ENCODE peak calls at places on chromosome 19, in six cellular contexts. One of them, this sample, is unnamed. For H3K4me1 and H3K9me3, the result is how much of the 10 kb centered on the place peaks cover.

GRCh38 chr19:2457394-2458037 is 757 bp upstream of the LMNB2 start:
- DNase-seq in ovary: no peak
- DNase-seq in neural progenitor cell: no peak
- DNase-seq in sigmoid colon: no peak
- DNase-seq in body of pancreas: no peak
- DNase-seq in IMR-90: no peak
- DNase-seq in this sample: no peak

GRCh38 chr19:18340990-18341868 is 831 bp downstream of the PGPEP1 start:
- DNase-seq in ovary: peak
- DNase-seq in neural progenitor cell: peak
- DNase-seq in sigmoid colon: peak
- DNase-seq in body of pancreas: peak
- DNase-seq in IMR-90: peak
- DNase-seq in this sample: peak

GRCh38 chr19:40387151-40387550 is 2.8 kb downstream of the HIPK4 start:
- DNase-seq in ovary: no peak
- DNase-seq in neural progenitor cell: no peak
- DNase-seq in sigmoid colon: no peak
- DNase-seq in body of pancreas: no peak
- DNase-seq in IMR-90: no peak
- DNase-seq in this sample: no peak

GRCh38 chr19:3851254-3852176 is 17.3 kb downstream of the ZFR2 start:
- DNase-seq in ovary: no peak
- DNase-seq in neural progenitor cell: no peak
- DNase-seq in sigmoid colon: no peak
- DNase-seq in body of pancreas: no peak
- DNase-seq in IMR-90: no peak
- DNase-seq in this sample: no peak

GRCh38 chr19:7294571-7295212 is 478 bp upstream of the INSR start:
- DNase-seq in ovary: peak
- DNase-seq in neural progenitor cell: peak
- DNase-seq in sigmoid colon: peak
- DNase-seq in body of pancreas: peak
- DNase-seq in IMR-90: peak
- DNase-seq in this sample: peak

GRCh38 chr19:48372904-48373303 is 8.7 kb downstream of the SYNGR4 start:
- DNase-seq in ovary: no peak
- DNase-seq in neural progenitor cell: no peak
- DNase-seq in sigmoid colon: no peak
- DNase-seq in body of pancreas: peak
- DNase-seq in IMR-90: no peak
- DNase-seq in this sample: no peak

GRCh38 chr19:34962281-34962944 is 1.6 kb downstream of the ZNF792 start:
- DNase-seq in ovary: no peak
- DNase-seq in neural progenitor cell: no peak
- DNase-seq in sigmoid colon: no peak
- DNase-seq in body of pancreas: no peak
- DNase-seq in IMR-90: peak
- DNase-seq in this sample: peak

GRCh38 chr19:35845215-35846037 is 6.9 kb downstream of the NPHS1 start:
- DNase-seq in ovary: no peak
- DNase-seq in neural progenitor cell: peak
- DNase-seq in sigmoid colon: no peak
- DNase-seq in body of pancreas: peak
- DNase-seq in IMR-90: no peak
- DNase-seq in this sample: peak

GRCh38 chr19:51702754-51703654 is 9.9 kb downstream of the SPACA6 start:
- DNase-seq in ovary: peak
- DNase-seq in neural progenitor cell: peak
- DNase-seq in sigmoid colon: peak
- DNase-seq in body of pancreas: peak
- DNase-seq in IMR-90: no peak
- DNase-seq in this sample: no peak

DNA sequence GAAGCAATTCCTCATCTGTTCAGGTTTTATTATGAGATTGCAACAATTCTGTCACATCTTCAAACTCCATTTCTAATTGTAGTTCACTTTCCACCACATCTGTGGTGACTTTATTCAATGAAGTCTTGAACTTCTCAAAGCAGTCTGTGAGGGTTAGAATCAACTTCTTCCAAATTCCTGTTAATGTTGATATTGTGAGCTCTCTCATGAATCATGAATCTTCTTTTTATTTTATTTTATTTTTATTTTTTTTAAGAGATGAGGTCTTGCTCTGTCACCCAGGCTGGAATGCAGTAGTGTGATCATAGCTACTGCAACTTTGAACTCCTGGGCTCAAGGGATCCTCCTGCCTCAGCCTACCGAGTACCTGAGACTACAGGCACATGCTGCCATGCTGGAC is 19.6 kb downstream of the ARHGAP35 start:
- DNase-seq in ovary: no peak
- DNase-seq in neural progenitor cell: no peak
- DNase-seq in sigmoid colon: no peak
- DNase-seq in body of pancreas: no peak
- DNase-seq in IMR-90: peak
- DNase-seq in this sample: no peak
- H3K27ac ChIP-seq in ovary: no peak
- H3K27ac ChIP-seq in neural progenitor cell: no peak
- H3K27ac ChIP-seq in sigmoid colon: no peak
- H3K27ac ChIP-seq in body of pancreas: no peak
- H3K27ac ChIP-seq in IMR-90: no peak
- H3K27ac ChIP-seq in this sample: no peak

GRCh38 chr19:46931197-46931596 is 70.4 kb downstream of the ARHGAP35 start:
- DNase-seq in ovary: no peak
- DNase-seq in neural progenitor cell: no peak
- DNase-seq in sigmoid colon: no peak
- DNase-seq in body of pancreas: no peak
- DNase-seq in IMR-90: no peak
- DNase-seq in this sample: no peak
- H3K4me1 ChIP-seq in ovary: under half
- H3K4me1 ChIP-seq in neural progenitor cell: under half
- H3K4me1 ChIP-seq in sigmoid colon: under half
- H3K4me1 ChIP-seq in body of pancreas: under half
- H3K4me1 ChIP-seq in IMR-90: under half
- H3K4me1 ChIP-seq in this sample: half or more

GRCh38 chr19:55858401-55858800 is 22.1 kb downstream of the NLRP4 start:
- DNase-seq in ovary: no peak
- DNase-seq in neural progenitor cell: no peak
- DNase-seq in sigmoid colon: no peak
- DNase-seq in body of pancreas: no peak
- DNase-seq in IMR-90: no peak
- DNase-seq in this sample: no peak

GRCh38 chr19:55857149-55857548 is 20.8 kb downstream of the NLRP4 start:
- DNase-seq in ovary: no peak
- DNase-seq in neural progenitor cell: no peak
- DNase-seq in sigmoid colon: no peak
- DNase-seq in body of pancreas: no peak
- DNase-seq in IMR-90: no peak
- DNase-seq in this sample: no peak

GRCh38 chr19:55857974-55858373 is 21.6 kb downstream of the NLRP4 start:
- DNase-seq in ovary: no peak
- DNase-seq in neural progenitor cell: no peak
- DNase-seq in sigmoid colon: no peak
- DNase-seq in body of pancreas: no peak
- DNase-seq in IMR-90: no peak
- DNase-seq in this sample: no peak

GRCh38 chr19:55855160-55855559 is 18.8 kb downstream of the NLRP4 start:
- DNase-seq in ovary: no peak
- DNase-seq in neural progenitor cell: no peak
- DNase-seq in sigmoid colon: no peak
- DNase-seq in body of pancreas: no peak
- DNase-seq in IMR-90: no peak
- DNase-seq in this sample: no peak
- H3K9me3 ChIP-seq in ovary: under half
- H3K9me3 ChIP-seq in neural progenitor cell: under half
- H3K9me3 ChIP-seq in sigmoid colon: under half
- H3K9me3 ChIP-seq in body of pancreas: under half
- H3K9me3 ChIP-seq in IMR-90: under half
- H3K9me3 ChIP-seq in this sample: under half

DNA sequence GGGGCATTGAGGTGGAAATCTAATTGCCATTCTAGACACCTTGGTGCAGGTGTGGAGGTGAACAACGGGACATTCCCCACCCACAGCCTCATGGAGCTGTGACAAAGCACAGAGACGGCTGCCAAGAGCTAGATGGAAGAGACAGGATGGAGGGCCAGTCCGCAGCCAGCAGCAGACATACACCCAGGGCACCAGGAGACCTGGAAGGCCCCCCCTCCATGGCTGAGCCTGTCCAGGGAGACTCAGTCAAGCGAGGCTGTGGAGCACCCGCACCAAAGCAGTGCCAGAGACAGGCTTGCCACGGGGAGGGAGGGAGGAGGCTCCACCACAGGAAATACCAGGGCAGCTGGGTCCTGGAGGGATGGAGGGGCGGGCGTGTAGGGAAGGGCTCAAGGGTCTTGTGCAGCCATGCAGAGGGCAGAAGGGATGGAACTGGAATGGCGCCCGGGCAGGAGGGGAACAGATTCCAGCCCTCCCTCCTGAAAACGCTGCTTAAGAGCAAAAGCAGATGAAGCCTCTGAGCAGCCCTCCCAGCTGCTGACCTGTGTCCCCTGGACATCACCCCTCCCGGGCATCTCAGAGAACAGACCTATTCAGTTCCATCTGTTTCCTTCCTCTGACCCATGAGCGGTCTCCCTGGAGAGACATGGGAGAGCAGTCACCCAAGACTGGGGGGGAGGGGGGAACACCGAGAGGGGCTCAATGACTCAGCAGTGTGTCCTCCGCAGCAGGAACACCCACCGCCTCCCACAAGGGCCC is 14.4 kb downstream of the EPS15L1 start:
- DNase-seq in ovary: peak
- DNase-seq in neural progenitor cell: peak
- DNase-seq in sigmoid colon: peak
- DNase-seq in body of pancreas: peak
- DNase-seq in IMR-90: peak
- DNase-seq in this sample: peak
- H3K27ac ChIP-seq in ovary: peak
- H3K27ac ChIP-seq in neural progenitor cell: no peak
- H3K27ac ChIP-seq in sigmoid colon: peak
- H3K27ac ChIP-seq in body of pancreas: peak
- H3K27ac ChIP-seq in IMR-90: peak
- H3K27ac ChIP-seq in this sample: peak

GRCh38 chr19:46016426-46017094 is 6.3 kb downstream of the PGLYRP1 start:
- DNase-seq in ovary: peak
- DNase-seq in neural progenitor cell: peak
- DNase-seq in sigmoid colon: peak
- DNase-seq in body of pancreas: peak
- DNase-seq in IMR-90: peak
- DNase-seq in this sample: peak

GRCh38 chr19:46015961-46016425 is 6.9 kb downstream of the PGLYRP1 start:
- DNase-seq in ovary: no peak
- DNase-seq in neural progenitor cell: peak
- DNase-seq in sigmoid colon: no peak
- DNase-seq in body of pancreas: peak
- DNase-seq in IMR-90: no peak
- DNase-seq in this sample: peak

GRCh38 chr19:46017874-46018675 is 4.8 kb downstream of the PGLYRP1 start:
- DNase-seq in ovary: no peak
- DNase-seq in neural progenitor cell: no peak
- DNase-seq in sigmoid colon: peak
- DNase-seq in body of pancreas: no peak
- DNase-seq in IMR-90: no peak
- DNase-seq in this sample: no peak

GRCh38 chr19:46018729-46019251 is 4.1 kb downstream of the PGLYRP1 start:
- DNase-seq in ovary: no peak
- DNase-seq in neural progenitor cell: no peak
- DNase-seq in sigmoid colon: peak
- DNase-seq in body of pancreas: no peak
- DNase-seq in IMR-90: no peak
- DNase-seq in this sample: no peak

DNA sequence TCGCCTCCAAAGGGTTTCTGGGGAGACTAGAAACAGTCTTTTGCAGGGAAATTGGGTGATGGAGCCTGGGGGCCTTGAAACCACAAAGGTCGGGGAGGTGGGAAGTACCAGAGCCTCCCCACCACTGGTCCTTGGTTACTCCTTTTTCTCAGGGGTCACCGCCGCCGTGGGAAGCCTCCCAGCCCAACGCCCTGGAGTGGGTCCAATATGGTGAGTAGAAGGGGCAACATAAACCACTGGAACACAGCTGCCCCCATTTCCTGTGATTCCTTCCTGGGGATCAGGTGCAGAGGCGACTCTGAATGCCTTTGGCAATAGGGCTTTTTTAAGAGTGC is 5.8 kb downstream of the PGLYRP1 start:
- DNase-seq in ovary: no peak
- DNase-seq in neural progenitor cell: no peak
- DNase-seq in sigmoid colon: peak
- DNase-seq in body of pancreas: no peak
- DNase-seq in IMR-90: no peak
- DNase-seq in this sample: no peak
- H3K4me1 ChIP-seq in ovary: under half
- H3K4me1 ChIP-seq in neural progenitor cell: under half
- H3K4me1 ChIP-seq in sigmoid colon: under half
- H3K4me1 ChIP-seq in body of pancreas: under half
- H3K4me1 ChIP-seq in IMR-90: under half
- H3K4me1 ChIP-seq in this sample: under half

DNA sequence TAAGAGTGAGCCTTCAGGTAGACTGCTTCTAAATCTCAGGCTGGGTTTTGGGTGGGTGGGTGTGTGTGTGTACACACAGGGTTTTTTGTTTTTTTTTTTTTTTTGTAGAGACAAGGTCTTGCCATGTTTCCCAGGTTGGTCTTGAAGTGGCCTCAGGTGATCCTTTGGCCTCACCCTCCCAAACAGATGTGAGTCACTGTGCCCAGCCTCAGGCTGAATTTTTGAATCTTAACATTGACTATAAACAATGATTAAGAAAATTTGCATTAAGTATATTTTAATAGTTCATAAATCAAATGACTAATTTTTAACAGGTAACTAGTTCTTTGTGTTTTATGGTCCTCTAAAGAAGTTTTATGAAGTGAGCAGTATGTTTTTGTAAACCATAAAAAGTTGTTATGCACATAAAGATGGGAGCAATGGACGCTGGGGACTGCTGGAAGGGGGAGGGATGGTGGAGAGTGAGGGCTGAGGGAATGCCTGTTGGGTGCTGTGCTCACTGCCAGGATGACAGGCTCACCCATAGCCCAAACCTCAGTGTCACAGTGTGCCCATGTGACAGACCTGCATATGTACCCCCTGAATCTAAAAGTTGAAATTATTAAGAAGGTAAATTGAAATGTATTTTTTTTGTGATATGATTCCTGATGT is 60.2 kb downstream of the ZNF136 start:
- DNase-seq in ovary: no peak
- DNase-seq in neural progenitor cell: no peak
- DNase-seq in sigmoid colon: no peak
- DNase-seq in body of pancreas: no peak
- DNase-seq in IMR-90: no peak
- DNase-seq in this sample: no peak
- H3K9me3 ChIP-seq in ovary: under half
- H3K9me3 ChIP-seq in neural progenitor cell: under half
- H3K9me3 ChIP-seq in sigmoid colon: under half
- H3K9me3 ChIP-seq in body of pancreas: under half
- H3K9me3 ChIP-seq in IMR-90: under half
- H3K9me3 ChIP-seq in this sample: under half

This sample was measured in cardiac muscle cell.